ENCODE peak calls at places on chromosome 17, in six cellular contexts. S is lower lobe of right lung, X is tibial artery, Y is dorsolateral prefrontal cortex, N is body of pancreas, L is Panc1. W is an unnamed sample.

GRCh38 chr17:9907883-9908648 is 3.0 kb upstream of the RCVRN start:
- DNase-seq in L (no peak), X (no peak), Y (no peak), S (no peak), N (no peak), W (no peak)

GRCh38 chr17:77095461-77095860 is 45.3 kb upstream of the SEC14L1 start:
- DNase-seq in S (no peak), N (no peak), L (no peak), Y (no peak), X (no peak), W (no peak)

GRCh38 chr17:42779942-42780815 is at the start of gene WNK4:
- DNase-seq in S (no peak), L (no peak), N (no peak), X (no peak), Y (no peak), W (no peak)

GRCh38 chr17:44922746-44923470 is 7.6 kb upstream of the GFAP start:
- DNase-seq in Y (no peak), N (no peak), X (peak; percentile 59), S (peak; percentile 36), L (no peak), W (no peak)

GRCh38 chr17:66837883-66838665 is 3.2 kb downstream of the CACNG5 start:
- DNase-seq in Y (no peak), S (no peak), N (no peak), X (peak; percentile 24), L (no peak), W (no peak)

GRCh38 chr17:34178047-34178446 is 77.0 kb upstream of the CCL2 start:
- DNase-seq in Y (no peak), X (no peak), S (no peak), L (no peak), N (no peak), W (no peak)

GRCh38 chr17:43467981-43468541 is 15.7 kb upstream of the DHX8 start:
- DNase-seq in N (no peak), L (no peak), X (no peak), Y (peak; percentile 28), S (no peak), W (no peak)

GRCh38 chr17:5822281-5823060 is 238.2 kb upstream of the NLRP1 start:
- DNase-seq in N (no peak), Y (no peak), S (no peak), X (no peak), L (no peak), W (no peak)

GRCh38 chr17:2690165-2691068 is 21.1 kb downstream of the CLUH start:
- DNase-seq in S (peak; percentile 45), L (no peak), N (peak; percentile 13), Y (no peak), X (no peak), W (no peak)

GRCh38 chr17:4920351-4921048 is 11.6 kb upstream of the GP1BA start:
- DNase-seq in Y (no peak), N (no peak), L (no peak), S (peak; percentile 84), X (no peak), W (no peak)

GRCh38 chr17:77610980-77611641 is 347.4 kb upstream of the TNRC6C start:
- DNase-seq in N (no peak), Y (no peak), X (no peak), L (no peak), S (no peak), W (no peak)

GRCh38 chr17:21376835-21377690 is 906 bp downstream of the KCNJ12 start:
- DNase-seq in X (no peak), S (no peak), N (no peak), L (no peak), Y (no peak), W (no peak)

GRCh38 chr17:65261682-65262636 is 124.8 kb downstream of the RGS9 start:
- DNase-seq in Y (no peak), X (no peak), S (no peak), L (no peak), N (no peak), W (no peak)

GRCh38 chr17:34673995-34674900 is 94.9 kb downstream of the TMEM132E start:
- DNase-seq in X (no peak), L (no peak), N (no peak), S (no peak), Y (no peak), W (no peak)

GRCh38 chr17:10313037-10313672 is 59.7 kb downstream of the MYH13 start:
- DNase-seq in X (no peak), Y (no peak), S (no peak), L (no peak), N (no peak), W (no peak)

GRCh38 chr17:15999974-16000827 is 577 bp downstream of the TTC19 start:
- DNase-seq in L (no peak), X (peak; percentile 74), N (peak; percentile 63), Y (peak; percentile 8), S (no peak), W (no peak)
- TF ChIP-seq CTCF in L (no peak), X (no peak), N (no peak), Y (no peak), S (no peak), W (no peak)

DNA sequence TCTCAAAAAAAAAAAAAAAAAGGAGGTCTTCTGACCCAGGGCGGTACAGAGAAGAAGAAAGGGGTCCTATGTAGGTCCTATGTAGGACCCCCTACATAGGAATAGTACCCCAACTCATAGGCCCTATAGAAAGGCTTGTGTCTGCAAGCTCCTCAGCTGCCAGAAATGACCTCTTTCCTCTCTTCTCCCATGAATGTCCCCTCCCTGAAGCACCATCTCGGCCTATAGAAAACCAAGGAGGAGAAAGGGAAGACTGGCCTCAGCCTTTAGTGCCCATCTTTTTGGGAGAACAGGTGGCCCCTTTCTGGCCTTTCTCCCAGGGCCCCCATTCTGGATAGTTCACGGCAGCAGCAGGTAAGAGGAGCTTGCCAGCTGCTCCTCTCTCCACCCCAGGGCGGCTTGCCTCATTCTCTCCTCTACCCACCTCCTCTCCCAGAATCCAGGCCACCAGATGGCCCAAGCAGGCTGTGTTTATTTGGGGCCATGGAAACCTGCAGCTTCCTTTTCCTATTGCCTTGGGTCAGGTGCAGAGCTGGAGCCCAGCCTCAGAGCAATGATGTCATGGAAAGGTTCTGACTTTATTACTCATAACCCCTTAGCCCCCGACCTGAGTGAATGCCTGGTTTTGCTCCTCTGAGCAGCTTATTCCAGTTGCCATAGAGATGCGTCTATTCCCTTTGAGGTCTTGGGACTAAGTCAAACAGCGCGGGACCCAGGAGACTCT is 1.6 kb upstream of the MRPL58 start:
- DNase-seq in X (no peak), Y (peak; percentile 95), N (peak; percentile 62), S (no peak), L (no peak), W (no peak)
- H3K27ac ChIP-seq in X (no peak overlapping the region), Y (peak overlapping the region; percentile 95), N (peak overlapping the region; percentile 77), S (peak overlapping the region; percentile 91), L (no peak overlapping the region), W (no peak overlapping the region)

GRCh38 chr17:79914813-79915740 is 75.8 kb upstream of the CBX4 start:
- DNase-seq in X (no peak), N (no peak), L (no peak), S (no peak), Y (no peak), W (no peak)

GRCh38 chr17:79916506-79916905 is 77.3 kb upstream of the CBX4 start:
- DNase-seq in X (no peak), L (no peak), N (no peak), S (peak; percentile 14), Y (no peak), W (no peak)

GRCh38 chr17:79913896-79914812 is 74.9 kb upstream of the CBX4 start:
- DNase-seq in N (no peak), X (no peak), Y (no peak), L (no peak), S (no peak), W (no peak)

GRCh38 chr17:79916991-79917901 is 78.0 kb upstream of the CBX4 start:
- DNase-seq in N (no peak), Y (no peak), S (peak; percentile 40), L (no peak), X (no peak), W (no peak)

DNA sequence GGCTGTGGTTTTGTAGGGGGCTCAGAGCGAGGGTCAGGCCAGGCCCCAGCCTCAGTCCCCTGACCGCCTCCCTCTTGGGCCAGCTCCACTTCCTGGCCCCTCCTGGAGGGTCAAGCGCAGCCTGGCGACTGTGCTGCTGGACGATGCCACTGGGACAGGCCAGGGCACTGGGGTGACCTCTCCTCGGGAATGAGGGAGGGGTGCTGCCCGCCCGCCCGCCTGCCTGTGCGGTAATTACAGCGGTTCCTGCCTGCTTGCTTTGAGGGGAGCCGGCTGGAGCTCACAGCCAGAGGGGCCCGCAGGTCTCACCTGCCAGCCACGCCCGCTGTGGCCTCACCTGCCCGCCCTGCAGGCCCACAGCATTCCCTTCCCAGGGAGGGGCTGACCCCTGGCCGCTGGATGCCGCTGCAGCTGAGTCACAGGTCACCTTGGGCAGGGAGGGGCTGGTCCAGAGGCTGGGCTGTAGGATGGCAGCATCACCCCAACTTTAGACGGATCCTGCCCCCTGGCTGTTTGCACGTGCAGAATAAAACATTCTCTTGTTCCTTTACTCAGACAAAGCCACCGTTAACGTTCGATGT is 76.7 kb upstream of the CBX4 start:
- DNase-seq in N (peak; percentile 75), L (no peak), Y (no peak), X (no peak), S (peak; percentile 76), W (no peak)
- TF ChIP-seq CTCF in N (peak; percentile 50), L (no peak), Y (no peak), X (peak; percentile 14), S (peak; percentile 43), W (no peak)

GRCh38 chr17:13598353-13599167 is 3.2 kb downstream of the HS3ST3A1 start:
- DNase-seq in S (no peak), X (no peak), Y (no peak), N (no peak), L (no peak), W (no peak)
- H3K27ac ChIP-seq in S (no peak overlapping the region), X (no peak overlapping the region), Y (no peak overlapping the region), N (no peak overlapping the region), L (no peak overlapping the region), W (no peak overlapping the region)

GRCh38 chr17:38885728-38886642 is 16.1 kb downstream of the LASP1 start:
- DNase-seq in Y (peak; percentile 46), X (no peak), L (no peak), S (no peak), N (no peak), W (no peak)

GRCh38 chr17:38886643-38887010 is 16.8 kb downstream of the LASP1 start:
- DNase-seq in S (no peak), L (no peak), N (no peak), X (no peak), Y (no peak), W (no peak)

GRCh38 chr17:38885044-38885727 is 15.3 kb downstream of the LASP1 start:
- DNase-seq in X (no peak), N (peak; percentile 66), L (no peak), Y (no peak), S (no peak), W (no peak)

GRCh38 chr17:38881600-38882191 is 11.8 kb downstream of the LASP1 start:
- DNase-seq in L (no peak), S (peak; percentile 73), Y (no peak), X (peak; percentile 84), N (peak; percentile 53), W (no peak)

GRCh38 chr17:38883592-38884526 is 14.0 kb downstream of the LASP1 start:
- DNase-seq in Y (no peak), X (no peak), L (no peak), N (no peak), S (no peak), W (no peak)
- TF ChIP-seq CTCF in Y (no peak), X (no peak), L (no peak), N (no peak), S (peak; percentile 22), W (no peak)

W was measured in thoracic aorta.